ENCODE peak calls at places on chromosomes 2 and 18, in seven cellular contexts. L, X, C, M, E, B and F are unnamed samples.

GRCh38 chr2:85890522-85891176 is 1.9 kb upstream of the ST3GAL5 start:
- DNase-seq in X (no peak), C (no peak), M (no peak), E (no peak), L (peak; percentile 53), B (no peak), F (no peak)

GRCh38 chr2:127181851-127182250 is 38.2 kb downstream of the CYP27C1 start:
- DNase-seq in M (no peak), B (no peak), L (no peak), E (no peak), X (no peak), C (peak; percentile 14), F (no peak)

GRCh38 chr2:31197166-31197565 is 20.1 kb downstream of the CAPN14 start:
- DNase-seq in X (no peak), L (no peak), M (no peak), C (no peak), E (no peak), B (no peak), F (no peak)

GRCh38 chr2:167478196-167478595 is 589.9 kb downstream of the XIRP2 start:
- DNase-seq in C (no peak), X (no peak), E (no peak), B (no peak), L (no peak), M (no peak), F (no peak)

GRCh38 chr2:187857826-187858225 is 303.6 kb upstream of the TFPI start:
- DNase-seq in C (no peak), L (no peak), B (no peak), E (no peak), M (no peak), X (no peak), F (no peak)

GRCh38 chr2:190359896-190360376 is 16.5 kb downstream of the INPP1 start:
- DNase-seq in X (peak; percentile 55), L (no peak), M (no peak), E (peak; percentile 61), B (peak; percentile 78), C (peak; percentile 81), F (no peak)

GRCh38 chr2:96729748-96730147 is 10.1 kb downstream of the LMAN2L start:
- DNase-seq in C (peak; percentile 10), L (no peak), B (no peak), X (no peak), E (no peak), M (no peak), F (no peak)

GRCh38 chr2:152925540-152926448 is 207.4 kb downstream of the ARL6IP6 start:
- DNase-seq in L (peak; percentile 60), E (peak; percentile 62), C (peak; percentile 84), B (peak; percentile 6), M (peak; percentile 79), X (peak; percentile 72), F (no peak)

GRCh38 chr18:10771053-10771709 is 245.4 kb downstream of the NAPG start:
- DNase-seq in B (no peak), X (no peak), C (no peak), L (no peak), E (no peak), M (no peak), F (no peak)

GRCh38 chr2:149955201-149955600 is 367.6 kb upstream of the MMADHC start:
- DNase-seq in X (no peak), L (no peak), B (peak; percentile 18), M (no peak), C (no peak), E (no peak), F (no peak)

GRCh38 chr2:43759195-43759594 is 14.6 kb upstream of the DYNC2LI1 start:
- DNase-seq in L (no peak), E (no peak), X (no peak), C (no peak), M (peak; percentile 23), B (peak; percentile 34), F (no peak)

GRCh38 chr2:233098615-233099014 is 38.5 kb downstream of the INPP5D start:
- DNase-seq in C (peak; percentile 39), X (no peak), E (no peak), M (peak; percentile 10), L (peak; percentile 28), B (no peak), F (no peak)

GRCh38 chr2:219073413-219074129 is 12.8 kb upstream of the IHH start:
- DNase-seq in B (peak; percentile 23), C (no peak), X (peak; percentile 68), L (peak; percentile 74), M (peak; percentile 55), E (peak; percentile 60), F (no peak)

GRCh38 chr2:113219889-113220641 is 46.3 kb downstream of the PSD4 start:
- DNase-seq in B (no peak), M (peak; percentile 50), C (peak; percentile 83), E (no peak), X (peak; percentile 84), L (peak; percentile 29), F (no peak)

GRCh38 chr2:160977376-160977775 is 182.9 kb upstream of the TANK start:
- DNase-seq in C (no peak), L (no peak), X (no peak), M (no peak), E (no peak), B (no peak), F (no peak)

GRCh38 chr2:1633936-1634587 is 110.3 kb downstream of the PXDN start:
- DNase-seq in M (no peak), C (peak; percentile 57), E (no peak), L (no peak), X (no peak), B (no peak), F (no peak)

GRCh38 chr18:3294435-3295080 is 32.6 kb downstream of the MYL12B start:
- DNase-seq in X (no peak), L (peak; percentile 61), C (no peak), B (no peak), E (no peak), M (no peak), F (no peak)

GRCh38 chr2:101818531-101819451 is 121.3 kb downstream of the MAP4K4 start:
- DNase-seq in E (no peak), L (no peak), X (no peak), C (no peak), M (no peak), B (peak; percentile 78), F (no peak)

GRCh38 chr18:52045946-52046345 is 294.1 kb upstream of the DCC start:
- DNase-seq in C (no peak), M (no peak), L (no peak), E (no peak), X (no peak), B (no peak), F (no peak)

DNA sequence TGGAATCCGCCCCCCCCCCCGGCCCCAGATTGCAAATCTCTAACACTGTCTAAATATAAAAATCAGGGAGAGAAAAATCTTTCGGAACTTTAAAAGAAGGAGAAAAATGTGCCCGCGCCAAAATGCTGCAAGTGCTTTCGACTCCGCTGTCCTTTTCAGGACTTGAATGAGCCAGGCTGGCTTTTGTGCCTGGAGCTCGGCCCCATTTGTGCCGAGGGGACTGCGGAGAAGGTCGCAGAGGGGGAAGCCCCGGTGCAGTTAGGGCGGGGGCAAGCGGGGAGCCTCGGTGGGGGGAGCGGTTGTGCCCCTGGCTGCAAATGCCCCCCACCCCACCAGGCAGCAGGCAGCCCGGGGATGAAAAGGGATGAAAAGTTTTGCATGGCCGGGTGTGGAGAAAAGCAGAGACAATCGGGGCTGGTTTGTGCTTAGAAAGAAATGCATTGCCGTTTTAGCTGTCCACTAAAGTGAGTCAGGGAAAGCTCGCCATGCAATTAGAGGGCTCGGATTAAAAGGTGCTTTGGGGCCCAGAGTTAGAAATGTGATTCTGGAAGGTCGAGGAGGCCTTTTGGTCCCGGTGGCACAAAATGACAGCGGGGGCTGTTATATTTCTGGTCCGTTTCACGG is 1.6 kb downstream of the INHBB start:
- DNase-seq in M (no peak), B (no peak), C (no peak), L (no peak), E (peak; percentile 7), X (no peak), F (no peak)
- H3K4me3 ChIP-seq in M (no peak overlapping the region), B (no peak overlapping the region), C (no peak overlapping the region), L (no peak overlapping the region), E (peak overlapping the region; percentile 65), X (no peak overlapping the region), F (peak overlapping the region; percentile 43)

GRCh38 chr18:77012120-77012519 is 120.5 kb downstream of the MBP start:
- DNase-seq in M (no peak), C (no peak), E (no peak), B (no peak), X (no peak), L (no peak), F (no peak)

GRCh38 chr18:77015176-77015575 is 117.4 kb downstream of the MBP start:
- DNase-seq in M (no peak), B (no peak), E (no peak), L (no peak), X (no peak), C (no peak), F (no peak)

GRCh38 chr18:77012751-77013550 is 119.6 kb downstream of the MBP start:
- DNase-seq in M (no peak), L (no peak), X (no peak), B (no peak), C (no peak), E (no peak), F (no peak)

GRCh38 chr18:77014538-77014937 is 118.0 kb downstream of the MBP start:
- DNase-seq in L (no peak), E (no peak), X (no peak), M (no peak), B (no peak), C (no peak), F (no peak)

GRCh38 chr18:77013777-77014525 is 118.6 kb downstream of the MBP start:
- DNase-seq in L (no peak), C (peak; percentile 89), E (no peak), M (no peak), X (peak; percentile 34), B (no peak), F (no peak)
- TF ChIP-seq POLR2AphosphoS5 in L (no peak), C (peak; percentile 53), E (peak; percentile 24), M (no peak), X (peak; percentile 28), B (no peak), F (peak; percentile 46)

DNA sequence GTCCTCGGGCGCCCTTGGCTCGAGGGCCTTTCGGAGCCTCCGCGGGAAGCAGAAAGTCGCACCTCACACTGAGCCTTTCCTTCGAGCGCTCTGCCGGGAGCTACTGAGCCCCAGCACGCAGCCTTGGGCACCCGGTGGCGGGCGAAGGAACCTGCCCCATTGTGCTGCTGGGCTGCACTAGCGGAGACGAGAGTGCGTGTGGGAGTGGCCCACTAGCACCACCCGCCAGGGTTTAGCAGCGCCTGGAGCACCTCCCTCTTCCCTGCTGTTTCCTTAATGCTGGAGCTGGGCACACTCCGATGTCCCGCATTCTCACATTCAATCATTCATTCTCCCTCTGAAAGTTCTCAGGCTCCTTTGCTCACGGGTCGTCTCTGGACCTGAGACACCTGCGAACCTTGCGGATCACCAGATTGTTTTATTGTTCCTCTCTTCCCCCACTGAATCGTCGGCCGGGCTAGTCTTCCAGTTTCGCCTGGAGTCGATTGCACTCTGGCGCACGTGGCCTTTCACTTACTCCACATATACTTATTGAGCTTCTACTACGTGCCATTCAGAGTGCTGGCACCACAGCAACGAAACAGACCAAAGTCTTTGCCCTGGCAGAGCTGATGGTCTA is 8.4 kb upstream of the PAX3 start:
- DNase-seq in L (no peak), E (no peak), M (no peak), C (no peak), B (no peak), X (peak; percentile 58), F (no peak)
- H3K4me3 ChIP-seq in L (no peak overlapping the region), E (no peak overlapping the region), M (no peak overlapping the region), C (no peak overlapping the region), B (no peak overlapping the region), X (no peak overlapping the region), F (no peak overlapping the region)

DNA sequence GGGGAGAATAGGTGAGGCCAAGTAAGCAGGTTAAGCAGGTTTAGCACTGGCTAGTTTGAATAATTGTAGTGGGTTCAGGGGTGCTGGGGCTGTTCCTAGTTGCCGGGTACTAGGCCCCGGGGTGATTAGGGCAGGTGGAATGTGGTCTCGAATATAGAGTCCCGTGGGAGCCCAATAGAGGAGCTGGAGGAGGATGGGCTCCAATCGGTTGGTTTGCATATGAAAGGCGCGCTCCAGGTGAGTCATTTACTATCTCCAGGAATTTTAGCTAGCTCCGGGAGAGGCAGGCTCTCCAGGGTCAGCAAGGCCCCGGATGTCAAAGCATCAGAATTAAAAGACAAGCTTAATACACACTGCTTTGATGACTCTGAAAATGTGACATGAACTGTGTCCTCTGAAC is 304.0 kb downstream of the ZNF521 start:
- DNase-seq in C (no peak), X (no peak), B (no peak), L (no peak), M (no peak), E (no peak), F (peak; percentile 47)
- TF ChIP-seq POLR2AphosphoS5 in C (no peak), X (no peak), B (no peak), L (no peak), M (no peak), E (no peak), F (no peak)